ENCODE peak calls at places on chromosomes 13 and 19, in seven cellular contexts. E is activated T-cell treated with anti-CD3 and anti-CD28 coated beads for 48 hours; Y is stimulated activated CD8-positive, alpha-beta memory T cell treated with anti-CD3 and anti-CD28 coated beads, Interleukin-15, amount 100 ng/mL, for 1 hour; Z is GM10248; L is IMR-90; G is pancreas; N is LHCN-M2. I is an unnamed sample.

GRCh38 chr19:46755853-46756543 is 9.7 kb upstream of the STRN4 start:
- DNase-seq in E (no peak), Z (no peak), G (no peak), N (no peak), L (no peak), Y (no peak), I (no peak)

GRCh38 chr19:13788991-13789390 is 6.3 kb upstream of the ZSWIM4 start:
- DNase-seq in Z (no peak), N (no peak), G (no peak), Y (no peak), L (peak), E (no peak), I (peak)

GRCh38 chr19:10780368-10780767 is 55.6 kb downstream of the TMED1 start:
- DNase-seq in N (peak), G (peak), Z (no peak), E (no peak), L (peak), Y (no peak), I (no peak)

GRCh38 chr13:111415765-111416164 is 95.3 kb downstream of the TEX29 start:
- DNase-seq in E (no peak), L (no peak), Y (no peak), G (no peak), Z (no peak), N (no peak), I (no peak)

GRCh38 chr13:83019986-83020385 is 862.3 kb downstream of the SLITRK1 start:
- DNase-seq in L (no peak), Z (no peak), Y (no peak), N (no peak), E (no peak), G (no peak), I (no peak)

GRCh38 chr13:27270594-27271520 is at the start of gene RASL11A:
- DNase-seq in G (peak), Y (peak), N (peak), E (peak), L (peak), Z (peak), I (peak)

GRCh38 chr13:27712421-27712820 is 79.9 kb upstream of the GSX1 start:
- DNase-seq in Z (no peak), Y (peak), E (no peak), N (peak), L (no peak), G (peak), I (no peak)

GRCh38 chr19:10872551-10873107 is 1.3 kb downstream of the CARM1 start:
- DNase-seq in Z (no peak), L (no peak), Y (no peak), E (no peak), G (no peak), N (no peak), I (no peak)

GRCh38 chr13:22137361-22138050 is 466.6 kb downstream of the FGF9 start:
- DNase-seq in E (no peak), N (no peak), Z (no peak), Y (no peak), G (no peak), L (no peak), I (no peak)